ENCODE peak calls at places on chromosomes 12 and 14, in ten cellular contexts. X is EL; G is posterior cingulate gyrus; O is cardiac fibroblast; P is CD4-positive, alpha-beta T cell; I is pancreas; W is occipital lobe; D is HS-27A; U is HTR-8/SVneo; L is DMS153. V is an unnamed sample.

GRCh38 chr14:98704441-98704840 is 567.6 kb downstream of the BCL11B start:
- DNase-seq in X (no peak), G (no peak), O (no peak), P (peak), I (no peak), W (no peak), D (no peak), U (no peak), L (no peak), V (no peak)

GRCh38 chr14:77613207-77613606 is 3.2 kb downstream of the SPTLC2 start:
- DNase-seq in X (no peak), G (no peak), O (no peak), P (no peak), I (no peak), W (no peak), D (no peak), U (no peak), L (no peak), V (no peak)

GRCh38 chr12:6534914-6535696 is 788 bp downstream of the GAPDH start:
- DNase-seq in X (peak), G (peak), O (peak), P (peak), I (peak), W (peak), D (peak), U (peak), L (peak), V (peak)

GRCh38 chr12:116780942-116781341 is 42.8 kb downstream of the RNFT2 start:
- DNase-seq in X (no peak), G (no peak), O (no peak), P (no peak), I (no peak), W (no peak), D (no peak), U (no peak), L (no peak), V (no peak)

GRCh38 chr12:49580572-49581535 is 12.9 kb upstream of the MCRS1 start:
- DNase-seq in X (peak), G (peak), O (peak), P (peak), I (peak), W (peak), D (peak), U (peak), L (peak), V (peak)

GRCh38 chr12:106722854-106723253 is 51.6 kb upstream of the RIC8B start:
- DNase-seq in X (no peak), G (no peak), O (no peak), P (no peak), I (no peak), W (no peak), D (no peak), U (no peak), L (no peak), V (no peak)

GRCh38 chr14:88323520-88324199 is 591 bp upstream of the KCNK10 start:
- DNase-seq in X (peak), G (peak), O (no peak), P (no peak), I (peak), W (peak), D (no peak), U (no peak), L (no peak), V (peak)

GRCh38 chr12:114767906-114768697 is 84.1 kb upstream of the TBX3 start:
- DNase-seq in X (no peak), G (no peak), O (peak), P (no peak), I (no peak), W (no peak), D (no peak), U (no peak), L (no peak), V (no peak)

GRCh38 chr12:127987199-127987901 is 279.6 kb upstream of the TMEM132C start:
- DNase-seq in X (peak), G (no peak), O (no peak), P (no peak), I (no peak), W (no peak), D (no peak), U (peak), L (no peak), V (no peak)

GRCh38 chr12:89756638-89757321 is 48.1 kb upstream of the ATP2B1 start:
- DNase-seq in X (peak), G (no peak), O (peak), P (no peak), I (no peak), W (no peak), D (peak), U (peak), L (no peak), V (peak)

GRCh38 chr14:48672506-48672905 is 913.7 kb downstream of the RPS29 start:
- DNase-seq in X (no peak), G (no peak), O (no peak), P (no peak), I (no peak), W (no peak), D (no peak), U (no peak), L (no peak), V (no peak)

GRCh38 chr14:80434574-80435321 is 223.4 kb upstream of the DIO2 start:
- DNase-seq in X (peak), G (no peak), O (peak), P (no peak), I (peak), W (no peak), D (no peak), U (no peak), L (peak), V (no peak)

GRCh38 chr14:68074765-68075381 is 255.3 kb downstream of the RAD51B start:
- DNase-seq in X (no peak), G (no peak), O (no peak), P (no peak), I (no peak), W (no peak), D (no peak), U (no peak), L (no peak), V (no peak)

GRCh38 chr12:29082522-29082921 is 66.6 kb upstream of the FAR2 start:
- DNase-seq in X (no peak), G (no peak), O (no peak), P (no peak), I (no peak), W (no peak), D (no peak), U (no peak), L (no peak), V (no peak)

GRCh38 chr12:65121049-65121955 is at the start of gene WIF1:
- DNase-seq in X (peak), G (peak), O (no peak), P (no peak), I (peak), W (peak), D (no peak), U (peak), L (peak), V (no peak)

GRCh38 chr14:71672596-71672995 is 259.6 kb upstream of the RGS6 start:
- DNase-seq in X (no peak), G (no peak), O (peak), P (no peak), I (no peak), W (no peak), D (no peak), U (no peak), L (no peak), V (no peak)

GRCh38 chr12:1932264-1932777 is 13.9 kb upstream of the CACNA2D4 start:
- DNase-seq in X (no peak), G (peak), O (no peak), P (no peak), I (no peak), W (no peak), D (no peak), U (no peak), L (no peak), V (no peak)

GRCh38 chr14:54252072-54252730 is 144.6 kb upstream of the CDKN3 start:
- DNase-seq in X (peak), G (no peak), O (peak), P (no peak), I (no peak), W (no peak), D (peak), U (peak), L (no peak), V (no peak)

GRCh38 chr12:6327591-6328041 is 14.3 kb downstream of the TNFRSF1A start:
- DNase-seq in X (no peak), G (no peak), O (peak), P (no peak), I (no peak), W (no peak), D (no peak), U (no peak), L (no peak), V (no peak)

GRCh38 chr14:63874223-63874622 is 21.4 kb downstream of the SYNE2 start:
- DNase-seq in X (no peak), G (no peak), O (no peak), P (no peak), I (no peak), W (no peak), D (no peak), U (no peak), L (no peak), V (no peak)

GRCh38 chr14:92039073-92039719 is 663 bp downstream of the TRIP11 start:
- DNase-seq in X (peak), G (no peak), O (peak), P (no peak), I (no peak), W (peak), D (peak), U (peak), L (no peak), V (peak)

V was measured in frontal cortex.